ENCODE peak calls at places on chromosomes 16 and 17, in four cellular contexts. One of them, this sample, is unnamed.

GRCh38 chr16:5017678-5017969 is 16.1 kb downstream of the NAGPA start:
- DNase-seq in IMR-90: no peak
- DNase-seq in H1: no peak
- DNase-seq in mesendoderm: no peak
- DNase-seq in this sample: no peak

GRCh38 chr17:48131216-48131824 is 23.8 kb downstream of the SNX11 start:
- DNase-seq in IMR-90: peak
- DNase-seq in H1: peak
- DNase-seq in mesendoderm: peak
- DNase-seq in this sample: peak

GRCh38 chr17:82303944-82304808 is 13.2 kb downstream of the CD7 start:
- DNase-seq in IMR-90: no peak
- DNase-seq in H1: peak
- DNase-seq in mesendoderm: no peak
- DNase-seq in this sample: no peak

GRCh38 chr17:74297941-74298340 is 23.9 kb downstream of the DNAI2 start:
- DNase-seq in IMR-90: no peak
- DNase-seq in H1: no peak
- DNase-seq in mesendoderm: no peak
- DNase-seq in this sample: no peak

GRCh38 chr17:81403040-81403467 is 7.8 kb downstream of the BAHCC1 start:
- DNase-seq in IMR-90: peak
- DNase-seq in H1: no peak
- DNase-seq in mesendoderm: peak
- DNase-seq in this sample: no peak

GRCh38 chr17:14069251-14069981 is at the start of gene COX10:
- DNase-seq in IMR-90: peak
- DNase-seq in H1: peak
- DNase-seq in mesendoderm: peak
- DNase-seq in this sample: peak

GRCh38 chr17:6092923-6093468 is 22.8 kb downstream of the WSCD1 start:
- DNase-seq in IMR-90: no peak
- DNase-seq in H1: no peak
- DNase-seq in mesendoderm: no peak
- DNase-seq in this sample: no peak

GRCh38 chr16:49690778-49691177 is 165.1 kb downstream of the ZNF423 start:
- DNase-seq in IMR-90: no peak
- DNase-seq in H1: no peak
- DNase-seq in mesendoderm: peak
- DNase-seq in this sample: no peak

GRCh38 chr17:32876414-32877163 is at the start of gene MYO1D:
- DNase-seq in IMR-90: no peak
- DNase-seq in H1: peak
- DNase-seq in mesendoderm: peak
- DNase-seq in this sample: peak

GRCh38 chr17:44781553-44782348 is 23.0 kb downstream of the ADAM11 start:
- DNase-seq in IMR-90: no peak
- DNase-seq in H1: no peak
- DNase-seq in mesendoderm: peak
- DNase-seq in this sample: peak

GRCh38 chr17:77497578-77497934 is 356.8 kb downstream of the SEC14L1 start:
- DNase-seq in IMR-90: no peak
- DNase-seq in H1: no peak
- DNase-seq in mesendoderm: no peak
- DNase-seq in this sample: no peak

DNA sequence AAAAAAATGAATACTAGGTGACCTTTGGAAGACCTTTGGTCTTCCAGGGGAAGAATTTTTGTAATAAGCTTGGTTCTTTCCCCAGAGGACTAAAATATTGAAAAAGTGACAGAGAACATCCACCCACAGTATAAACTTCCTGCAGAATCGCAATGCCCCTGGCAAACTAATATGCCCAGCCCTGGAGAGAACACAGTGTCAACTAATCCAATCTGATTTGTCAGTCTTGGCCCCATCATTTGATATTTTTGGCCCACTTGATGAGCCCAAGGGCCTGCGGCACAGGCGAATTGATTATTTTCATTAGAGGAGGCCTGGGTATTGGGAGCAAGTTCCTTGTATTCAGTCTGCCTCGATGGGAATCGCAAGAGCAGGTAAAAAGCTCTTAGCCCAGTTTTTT is 98.4 kb downstream of the MAP2K6 start:
- DNase-seq in IMR-90: no peak
- DNase-seq in H1: no peak
- DNase-seq in mesendoderm: no peak
- DNase-seq in this sample: no peak
- H3K56ac ChIP-seq in IMR-90: no peak
- H3K56ac ChIP-seq in H1: no peak
- H3K56ac ChIP-seq in mesendoderm: no peak
- H3K56ac ChIP-seq in this sample: no peak

GRCh38 chr17:28883967-28884702 is 13.4 kb downstream of the FLOT2 start:
- DNase-seq in IMR-90: no peak
- DNase-seq in H1: no peak
- DNase-seq in mesendoderm: no peak
- DNase-seq in this sample: no peak
- H3K56ac ChIP-seq in IMR-90: no peak
- H3K56ac ChIP-seq in H1: no peak
- H3K56ac ChIP-seq in mesendoderm: no peak
- H3K56ac ChIP-seq in this sample: no peak

GRCh38 chr17:38559025-38559879 is 46.5 kb downstream of the SRCIN1 start:
- DNase-seq in IMR-90: peak
- DNase-seq in H1: peak
- DNase-seq in mesendoderm: peak
- DNase-seq in this sample: peak
- H3K56ac ChIP-seq in IMR-90: no peak
- H3K56ac ChIP-seq in H1: no peak
- H3K56ac ChIP-seq in mesendoderm: peak
- H3K56ac ChIP-seq in this sample: no peak

GRCh38 chr17:57203076-57203475 is 53.2 kb upstream of the MSI2 start:
- DNase-seq in IMR-90: no peak
- DNase-seq in H1: peak
- DNase-seq in mesendoderm: no peak
- DNase-seq in this sample: no peak
- H3K56ac ChIP-seq in IMR-90: no peak
- H3K56ac ChIP-seq in H1: no peak
- H3K56ac ChIP-seq in mesendoderm: no peak
- H3K56ac ChIP-seq in this sample: no peak

GRCh38 chr16:24235806-24236205 is 20.3 kb upstream of the CACNG3 start:
- DNase-seq in IMR-90: no peak
- DNase-seq in H1: no peak
- DNase-seq in mesendoderm: no peak
- DNase-seq in this sample: no peak
- H3K56ac ChIP-seq in IMR-90: no peak
- H3K56ac ChIP-seq in H1: no peak
- H3K56ac ChIP-seq in mesendoderm: no peak
- H3K56ac ChIP-seq in this sample: no peak

GRCh38 chr16:86945166-86945900 is 367.0 kb downstream of the FOXL1 start:
- DNase-seq in IMR-90: no peak
- DNase-seq in H1: no peak
- DNase-seq in mesendoderm: peak
- DNase-seq in this sample: no peak
- H3K56ac ChIP-seq in IMR-90: no peak
- H3K56ac ChIP-seq in H1: no peak
- H3K56ac ChIP-seq in mesendoderm: peak
- H3K56ac ChIP-seq in this sample: no peak

DNA sequence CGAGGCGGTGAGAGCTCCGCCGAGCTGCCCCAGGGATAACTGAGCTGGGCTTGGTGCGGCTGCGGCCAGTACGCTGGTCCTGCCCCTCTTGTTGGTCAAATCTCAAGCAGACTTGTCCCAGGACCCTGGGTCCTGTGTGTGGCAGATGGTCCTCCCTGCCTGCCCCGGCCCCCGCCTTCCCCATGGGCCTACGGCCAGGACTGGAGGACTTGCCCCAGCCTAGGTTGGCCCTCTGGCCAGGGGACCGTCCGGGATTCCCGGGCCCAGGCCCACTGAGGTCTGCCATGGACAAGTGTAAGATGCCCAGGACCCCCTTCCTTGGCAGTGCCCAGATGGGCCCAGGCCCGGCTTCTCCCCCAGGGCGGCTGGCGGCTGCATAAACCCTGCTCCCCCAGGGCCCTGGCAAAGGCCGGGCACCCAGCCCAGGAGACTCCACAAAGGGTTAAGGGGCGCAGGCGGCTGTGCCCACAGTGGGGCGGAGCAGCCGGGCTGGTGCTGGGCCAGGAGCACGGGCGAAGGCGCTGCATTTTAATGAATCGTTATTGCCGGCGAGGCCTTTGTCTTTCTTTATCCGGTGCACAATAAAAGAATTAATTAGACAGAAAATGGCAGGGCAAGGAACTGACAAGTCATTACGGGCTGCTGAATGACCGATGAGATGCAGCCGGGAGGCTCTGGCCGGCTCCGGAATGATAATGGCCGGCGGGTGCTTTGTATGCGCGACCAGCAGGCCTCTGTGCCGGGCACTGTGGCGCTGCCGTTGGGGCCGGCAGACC is 9.1 kb downstream of the SOX8 start:
- DNase-seq in IMR-90: no peak
- DNase-seq in H1: no peak
- DNase-seq in mesendoderm: no peak
- DNase-seq in this sample: no peak
- H3K56ac ChIP-seq in IMR-90: no peak
- H3K56ac ChIP-seq in H1: no peak
- H3K56ac ChIP-seq in mesendoderm: no peak
- H3K56ac ChIP-seq in this sample: no peak

GRCh38 chr17:69733171-69734014 is 318.9 kb downstream of the MAP2K6 start:
- DNase-seq in IMR-90: peak
- DNase-seq in H1: no peak
- DNase-seq in mesendoderm: peak
- DNase-seq in this sample: no peak
- H3K56ac ChIP-seq in IMR-90: no peak
- H3K56ac ChIP-seq in H1: no peak
- H3K56ac ChIP-seq in mesendoderm: no peak
- H3K56ac ChIP-seq in this sample: no peak

GRCh38 chr16:54071516-54071915 is 215.1 kb downstream of the IRX3 start:
- DNase-seq in IMR-90: no peak
- DNase-seq in H1: no peak
- DNase-seq in mesendoderm: no peak
- DNase-seq in this sample: no peak
- H3K56ac ChIP-seq in IMR-90: no peak
- H3K56ac ChIP-seq in H1: no peak
- H3K56ac ChIP-seq in mesendoderm: no peak
- H3K56ac ChIP-seq in this sample: no peak

GRCh38 chr16:72278301-72278700 is 106.3 kb upstream of the PMFBP1 start:
- DNase-seq in IMR-90: no peak
- DNase-seq in H1: no peak
- DNase-seq in mesendoderm: no peak
- DNase-seq in this sample: no peak
- H3K56ac ChIP-seq in IMR-90: no peak
- H3K56ac ChIP-seq in H1: no peak
- H3K56ac ChIP-seq in mesendoderm: no peak
- H3K56ac ChIP-seq in this sample: no peak